ENCODE peak calls at places on chromosomes 16 and 17, in eight cellular contexts. U, V, A, X, R, O, F and Z are unnamed samples.

GRCh38 chr16:86085161-86085611 is 186.2 kb downstream of the IRF8 start:
- DNase-seq in A (no peak), R (no peak), X (no peak), O (no peak), V (no peak), U (no peak), F (no peak), Z (no peak)

GRCh38 chr17:57946798-57947358 is 8.3 kb downstream of the CUEDC1 start:
- DNase-seq in O (no peak), F (peak), R (peak), X (peak), A (peak), U (no peak), V (peak), Z (no peak)

GRCh38 chr16:648071-648785 is 937 bp upstream of the WDR90 start:
- DNase-seq in A (peak), F (peak), R (peak), X (peak), O (no peak), U (no peak), V (no peak), Z (no peak)

GRCh38 chr16:11224894-11225676 is 30.9 kb downstream of the SOCS1 start:
- DNase-seq in U (no peak), X (no peak), V (no peak), A (no peak), F (no peak), O (peak), R (no peak), Z (no peak)

GRCh38 chr16:27217256-27217655 is 13.9 kb downstream of the KDM8 start:
- DNase-seq in V (peak), O (no peak), U (peak), F (no peak), A (no peak), R (peak), X (no peak), Z (no peak)

GRCh38 chr16:17302213-17302612 is 168.5 kb downstream of the XYLT1 start:
- DNase-seq in X (no peak), R (no peak), U (no peak), V (no peak), A (no peak), O (no peak), F (no peak), Z (no peak)

GRCh38 chr17:8956521-8956920 is 9.0 kb downstream of the PIK3R5 start:
- DNase-seq in U (no peak), R (no peak), F (no peak), O (no peak), X (no peak), A (no peak), V (no peak), Z (no peak)

GRCh38 chr16:57277586-57277985 is 6.9 kb downstream of the PLLP start:
- DNase-seq in O (no peak), U (no peak), A (no peak), V (peak), F (peak), R (peak), X (no peak), Z (no peak)

GRCh38 chr17:79285973-79286372 is 211.3 kb downstream of the ENGASE start:
- DNase-seq in O (no peak), F (no peak), A (no peak), V (no peak), R (no peak), U (no peak), X (no peak), Z (no peak)

GRCh38 chr16:71408536-71408935 is 33.3 kb downstream of the TLE7 start:
- DNase-seq in F (no peak), V (no peak), X (no peak), O (no peak), U (no peak), R (no peak), A (no peak), Z (no peak)

GRCh38 chr17:59746849-59747445 is 39.5 kb downstream of the VMP1 start:
- DNase-seq in A (no peak), F (no peak), U (no peak), R (peak), X (peak), O (no peak), V (peak), Z (no peak)

GRCh38 chr17:45970659-45971058 is 28.4 kb upstream of the STH start:
- DNase-seq in O (no peak), A (no peak), X (no peak), R (no peak), F (no peak), U (no peak), V (no peak), Z (no peak)

GRCh38 chr16:21244798-21245197 is 11.3 kb downstream of the ANKS4B start:
- DNase-seq in A (no peak), U (peak), O (no peak), F (no peak), V (no peak), X (no peak), R (no peak), Z (no peak)

GRCh38 chr16:86619263-86619935 is 41.0 kb downstream of the FOXL1 start:
- DNase-seq in U (no peak), R (no peak), O (no peak), X (no peak), V (peak), F (no peak), A (no peak), Z (no peak)

GRCh38 chr17:83171661-83172060 is 92.3 kb downstream of the METRNL start:
- DNase-seq in V (no peak), R (peak), A (peak), X (no peak), F (no peak), U (no peak), O (no peak), Z (no peak)

GRCh38 chr17:48231995-48232729 is 124.6 kb downstream of the SNX11 start:
- DNase-seq in X (peak), U (no peak), V (no peak), F (no peak), R (no peak), A (no peak), O (no peak), Z (no peak)